ENCODE peak calls at places on chromosomes 1 and 21, in eight cellular contexts. W is GM12878, A is K562, H is thyroid gland, K is sigmoid colon, Y is H1, N is heart left ventricle, E is IMR-90. C is an unnamed sample. For H3K36me3, the result is how much of the 10 kb centered on the place peaks cover.

GRCh38 chr1:1144843-1145546 is 28.7 kb upstream of the TTLL10 start:
- DNase-seq in W (no peak), A (peak), H (no peak), K (no peak), Y (no peak), N (no peak), E (no peak), C (no peak)

GRCh38 chr1:38941527-38942019 is at the start of gene RHBDL2:
- DNase-seq in W (no peak), A (no peak), H (peak), K (peak), Y (no peak), N (peak), E (peak), C (peak)

GRCh38 chr1:33060579-33061083 is 20.3 kb upstream of the AZIN2 start:
- DNase-seq in W (no peak), A (no peak), H (no peak), K (peak), Y (no peak), N (peak), E (peak), C (no peak)

GRCh38 chr1:119713538-119714456 is 2.1 kb downstream of the PHGDH start:
- DNase-seq in W (no peak), A (no peak), H (no peak), K (no peak), Y (no peak), N (no peak), E (peak), C (peak)

GRCh38 chr1:54528613-54529012 is 19.4 kb upstream of the ACOT11 start:
- DNase-seq in W (no peak), A (no peak), H (no peak), K (no peak), Y (no peak), N (no peak), E (no peak), C (no peak)

GRCh38 chr1:182842265-182842664 is 3.1 kb downstream of the DHX9 start:
- DNase-seq in W (no peak), A (no peak), H (no peak), K (no peak), Y (no peak), N (no peak), E (no peak), C (no peak)

GRCh38 chr1:234659538-234659937 is 49.6 kb upstream of the IRF2BP2 start:
- DNase-seq in W (no peak), A (peak), H (no peak), K (no peak), Y (no peak), N (no peak), E (peak), C (peak)

GRCh38 chr1:167601442-167602380 is 28.3 kb upstream of the RCSD1 start:
- DNase-seq in W (no peak), A (peak), H (peak), K (peak), Y (no peak), N (peak), E (no peak), C (peak)

GRCh38 chr1:93607814-93608187 is 73.8 kb downstream of the BCAR3 start:
- DNase-seq in W (peak), A (no peak), H (no peak), K (no peak), Y (no peak), N (no peak), E (peak), C (no peak)

GRCh38 chr1:40796939-40797667 is 13.5 kb downstream of the KCNQ4 start:
- DNase-seq in W (no peak), A (no peak), H (no peak), K (peak), Y (no peak), N (peak), E (no peak), C (no peak)

GRCh38 chr21:35908311-35909078 is 151.8 kb downstream of the SETD4 start:
- DNase-seq in W (no peak), A (peak), H (no peak), K (no peak), Y (no peak), N (no peak), E (no peak), C (no peak)

GRCh38 chr1:19889656-19890055 is 7.5 kb downstream of the OTUD3 start:
- DNase-seq in W (no peak), A (no peak), H (no peak), K (no peak), Y (no peak), N (no peak), E (no peak), C (no peak)

GRCh38 chr1:206471415-206471801 is 1.1 kb downstream of the IKBKE start:
- DNase-seq in W (no peak), A (no peak), H (no peak), K (no peak), Y (no peak), N (no peak), E (no peak), C (no peak)

GRCh38 chr1:207935166-207935583 is 24.2 kb upstream of the CD34 start:
- DNase-seq in W (peak), A (peak), H (no peak), K (no peak), Y (no peak), N (no peak), E (no peak), C (no peak)

GRCh38 chr1:239909894-239910293 is 181.8 kb upstream of the FMN2 start:
- DNase-seq in W (no peak), A (no peak), H (no peak), K (peak), Y (no peak), N (no peak), E (peak), C (no peak)

GRCh38 chr1:83927061-83927460 is 71.9 kb downstream of the TTLL7 start:
- DNase-seq in W (no peak), A (no peak), H (no peak), K (no peak), Y (no peak), N (no peak), E (no peak), C (no peak)

GRCh38 chr1:203126866-203127671 is 457 bp upstream of the ADORA1 start:
- DNase-seq in W (no peak), A (no peak), H (no peak), K (no peak), Y (no peak), N (no peak), E (peak), C (peak)

GRCh38 chr1:109913360-109913879 is 2.8 kb downstream of the CSF1 start:
- DNase-seq in W (no peak), A (no peak), H (no peak), K (no peak), Y (no peak), N (no peak), E (no peak), C (no peak)

GRCh38 chr1:8409107-8409506 is 91.2 kb downstream of the SLC45A1 start:
- DNase-seq in W (no peak), A (peak), H (no peak), K (no peak), Y (no peak), N (no peak), E (peak), C (no peak)

GRCh38 chr1:74733616-74734484 is 898 bp downstream of the TYW3 start:
- DNase-seq in W (no peak), A (peak), H (peak), K (no peak), Y (no peak), N (no peak), E (peak), C (peak)

GRCh38 chr1:54882483-54882882 is 4.5 kb downstream of the DHCR24 start:
- DNase-seq in W (no peak), A (no peak), H (no peak), K (no peak), Y (no peak), N (no peak), E (peak), C (no peak)

GRCh38 chr1:29876902-29877301 is 640.6 kb downstream of the PTPRU start:
- DNase-seq in W (no peak), A (peak), H (no peak), K (no peak), Y (peak), N (no peak), E (no peak), C (no peak)

GRCh38 chr1:184260382-184260781 is 126.4 kb upstream of the C1orf21 start:
- DNase-seq in W (no peak), A (no peak), H (no peak), K (no peak), Y (no peak), N (no peak), E (peak), C (no peak)

GRCh38 chr1:200279810-200280411 is 129.9 kb downstream of the ZNF281 start:
- DNase-seq in W (no peak), A (peak), H (peak), K (no peak), Y (peak), N (no peak), E (peak), C (peak)

GRCh38 chr1:32309960-32310359 is 18.1 kb downstream of the HDAC1 start:
- DNase-seq in W (no peak), A (no peak), H (no peak), K (no peak), Y (no peak), N (no peak), E (no peak), C (no peak)

GRCh38 chr1:227944931-227945890 is 2.5 kb downstream of the WNT9A start:
- DNase-seq in W (no peak), A (no peak), H (peak), K (peak), Y (no peak), N (peak), E (no peak), C (peak)

GRCh38 chr1:175572932-175573871 is 170.2 kb downstream of the TNR start:
- DNase-seq in W (no peak), A (no peak), H (no peak), K (no peak), Y (no peak), N (no peak), E (no peak), C (peak)

GRCh38 chr1:236016083-236016482 is 48.8 kb downstream of the NID1 start:
- DNase-seq in W (no peak), A (no peak), H (no peak), K (peak), Y (no peak), N (peak), E (peak), C (peak)

GRCh38 chr1:168368131-168368530 is 87.5 kb downstream of the TBX19 start:
- DNase-seq in W (no peak), A (no peak), H (no peak), K (no peak), Y (no peak), N (no peak), E (no peak), C (no peak)

GRCh38 chr1:23798662-23799142 is 1.9 kb downstream of the GALE start:
- DNase-seq in W (no peak), A (peak), H (no peak), K (no peak), Y (no peak), N (no peak), E (no peak), C (no peak)

GRCh38 chr1:19418503-19418971 is 66.8 kb downstream of the CAPZB start:
- DNase-seq in W (no peak), A (no peak), H (no peak), K (no peak), Y (no peak), N (no peak), E (peak), C (no peak)

GRCh38 chr21:39648879-39649278 is 36.1 kb downstream of the B3GALT5 start:
- DNase-seq in W (no peak), A (no peak), H (no peak), K (no peak), Y (no peak), N (no peak), E (no peak), C (no peak)

GRCh38 chr21:35525443-35525842 is 476.3 kb upstream of the RUNX1 start:
- DNase-seq in W (no peak), A (no peak), H (no peak), K (no peak), Y (no peak), N (no peak), E (peak), C (no peak)

GRCh38 chr21:45502600-45502999 is 39.6 kb downstream of the SLC19A1 start:
- DNase-seq in W (no peak), A (no peak), H (no peak), K (peak), Y (no peak), N (peak), E (no peak), C (no peak)

GRCh38 chr1:43537423-43538142 is 6.9 kb downstream of the PTPRF start:
- DNase-seq in W (no peak), A (no peak), H (peak), K (no peak), Y (no peak), N (no peak), E (peak), C (no peak)

GRCh38 chr1:172795741-172796140 is 136.8 kb downstream of the FASLG start:
- DNase-seq in W (no peak), A (no peak), H (no peak), K (no peak), Y (no peak), N (no peak), E (no peak), C (no peak)

GRCh38 chr1:202752799-202753198 is 42.5 kb upstream of the SYT2 start:
- DNase-seq in W (no peak), A (no peak), H (no peak), K (no peak), Y (no peak), N (no peak), E (peak), C (no peak)

GRCh38 chr1:183694035-183694434 is 40.9 kb upstream of the APOBEC4 start:
- DNase-seq in W (no peak), A (no peak), H (no peak), K (no peak), Y (no peak), N (no peak), E (no peak), C (peak)

GRCh38 chr1:205748398-205749093 is 1.4 kb downstream of the NUCKS1 start:
- DNase-seq in W (no peak), A (peak), H (no peak), K (no peak), Y (no peak), N (no peak), E (peak), C (peak)

GRCh38 chr21:46021978-46022544 is 40.5 kb downstream of the COL6A1 start:
- DNase-seq in W (no peak), A (no peak), H (no peak), K (peak), Y (no peak), N (peak), E (no peak), C (peak)

GRCh38 chr1:89025928-89026327 is 3.3 kb upstream of the GBP3 start:
- DNase-seq in W (no peak), A (no peak), H (no peak), K (no peak), Y (no peak), N (no peak), E (no peak), C (no peak)

GRCh38 chr1:89023026-89023425 is 360 bp upstream of the GBP3 start:
- DNase-seq in W (no peak), A (no peak), H (no peak), K (no peak), Y (no peak), N (no peak), E (no peak), C (no peak)

DNA sequence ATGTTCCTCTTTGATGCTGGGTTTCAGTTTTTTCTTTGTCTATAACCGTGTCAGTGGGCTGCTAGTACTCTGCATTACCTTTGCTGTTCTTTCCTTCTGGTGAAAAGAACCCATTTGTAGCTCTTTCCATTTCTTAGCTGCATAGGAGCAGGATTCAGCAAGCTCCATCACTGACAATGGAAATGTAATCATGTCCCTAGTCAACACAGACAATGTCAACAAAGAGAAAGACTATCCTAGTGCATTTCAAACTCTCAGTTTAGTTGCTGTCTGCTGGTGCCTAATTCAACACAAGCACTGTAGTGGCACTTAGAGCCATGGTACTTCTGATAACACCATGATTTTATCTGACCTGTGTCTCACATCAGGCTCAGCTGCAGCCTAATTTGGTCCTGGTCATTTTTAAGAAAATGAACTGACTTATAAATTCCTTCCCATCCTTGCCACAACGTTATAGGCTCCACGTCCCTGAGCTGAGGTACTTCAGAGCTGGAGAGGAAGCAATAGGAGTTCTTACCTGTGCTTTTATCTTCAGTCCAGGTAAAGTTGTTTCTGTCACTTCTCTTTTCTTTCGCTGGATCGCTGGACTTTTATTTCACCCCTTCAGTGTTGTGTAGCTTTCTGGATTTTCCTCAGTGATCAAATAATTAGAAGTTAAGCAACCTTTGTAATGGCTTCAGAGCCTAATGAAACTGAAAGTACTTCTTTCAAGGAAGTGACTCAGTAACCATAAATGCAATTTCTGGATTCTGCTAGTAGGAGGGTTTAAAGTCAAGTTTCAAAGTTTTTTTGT is at the start of gene GBP3:
- DNase-seq in W (peak), A (no peak), H (no peak), K (no peak), Y (no peak), N (no peak), E (peak), C (no peak)
- TF ChIP-seq POLR2A in W (no peak), A (no peak), H (no peak), K (no peak), Y (no peak), N (no peak), E (no peak), C (no peak)

GRCh38 chr21:33647560-33647959 is 5.3 kb downstream of the ITSN1 start:
- DNase-seq in W (no peak), A (no peak), H (no peak), K (no peak), Y (no peak), N (no peak), E (no peak), C (no peak)

GRCh38 chr21:33643658-33644311 is 1.5 kb downstream of the ITSN1 start:
- DNase-seq in W (no peak), A (peak), H (no peak), K (no peak), Y (no peak), N (no peak), E (no peak), C (peak)

GRCh38 chr21:33644383-33645074 is 2.2 kb downstream of the ITSN1 start:
- DNase-seq in W (no peak), A (no peak), H (no peak), K (peak), Y (no peak), N (no peak), E (peak), C (no peak)

GRCh38 chr21:33642896-33643657 is 776 bp downstream of the ITSN1 start:
- DNase-seq in W (no peak), A (peak), H (peak), K (peak), Y (no peak), N (peak), E (peak), C (peak)

DNA sequence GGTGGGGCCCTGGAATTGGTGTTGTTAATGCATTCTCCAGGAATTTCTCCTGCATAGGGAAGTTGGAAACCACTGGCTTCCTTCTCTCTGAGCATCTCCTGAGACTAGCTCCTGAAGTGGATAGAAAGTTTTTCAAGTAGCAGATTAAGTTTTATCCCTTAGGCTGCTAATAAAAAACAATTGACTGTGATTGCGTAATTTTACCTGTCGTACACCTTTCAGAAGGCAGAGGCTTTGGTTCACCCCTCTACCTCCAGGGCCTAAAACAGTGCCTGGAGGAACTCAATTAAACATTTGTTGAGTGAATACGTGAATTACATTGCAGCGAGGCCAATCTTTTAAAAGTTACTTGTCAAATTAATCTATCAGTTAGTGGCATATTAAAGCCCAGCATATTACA is 3.4 kb downstream of the ITSN1 start:
- DNase-seq in W (no peak), A (no peak), H (no peak), K (no peak), Y (no peak), N (no peak), E (no peak), C (no peak)
- TF ChIP-seq CTCF in W (no peak), A (no peak), H (no peak), K (no peak), Y (no peak), N (no peak), E (no peak), C (no peak)

DNA sequence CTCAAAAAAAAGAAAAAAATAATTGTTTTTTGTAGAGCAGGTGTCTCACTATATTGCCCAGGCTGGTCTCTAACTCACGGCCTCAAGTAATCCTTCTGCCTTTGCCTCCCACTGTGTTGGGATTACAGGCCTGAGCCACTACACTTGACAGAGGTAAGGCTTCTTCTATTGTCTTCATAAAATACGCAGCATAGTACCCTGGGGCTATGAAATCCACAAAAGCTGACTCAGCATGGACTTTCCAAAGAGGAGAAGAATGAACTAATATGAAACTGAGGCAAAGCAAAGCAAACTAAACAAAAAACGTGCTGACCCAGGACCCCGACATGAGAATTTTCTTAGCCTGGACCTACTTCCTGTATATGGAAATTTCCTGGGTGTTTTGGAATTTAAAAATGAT is 18.5 kb upstream of the ATP13A2 start:
- DNase-seq in W (no peak), A (no peak), H (no peak), K (no peak), Y (no peak), N (no peak), E (no peak), C (no peak)
- H3K36me3 ChIP-seq in W (under half), A (half or more), H (under half), K (half or more), Y (under half), N (half or more), E (under half), C (under half)

GRCh38 chr1:160767417-160768294 is 28.3 kb upstream of the LY9 start:
- DNase-seq in W (peak), A (peak), H (no peak), K (no peak), Y (no peak), N (no peak), E (no peak), C (no peak)
- TF ChIP-seq POLR2A in W (peak), A (peak), H (no peak), K (no peak), Y (no peak), N (no peak), E (no peak), C (no peak)

DNA sequence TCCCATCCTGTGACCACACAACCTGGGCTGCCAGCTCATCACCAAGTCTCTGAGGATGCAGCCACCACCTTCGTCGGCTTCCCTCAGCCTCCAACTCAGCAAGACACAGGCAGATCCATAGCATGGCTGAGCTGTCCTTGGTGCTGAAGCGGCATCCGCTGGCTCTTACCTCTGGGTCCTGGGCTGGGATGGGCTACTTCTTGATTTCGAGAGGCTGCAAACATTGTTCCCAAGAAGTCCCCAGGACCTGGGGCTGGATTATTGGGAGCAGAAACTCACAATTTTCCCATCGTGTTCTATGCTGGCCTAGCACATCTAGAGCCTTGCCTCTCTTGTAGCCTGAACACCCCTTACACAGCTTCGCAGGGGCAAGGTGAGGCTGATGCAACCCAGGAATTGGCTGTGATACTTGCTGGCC is 24.9 kb upstream of the C1QA start:
- DNase-seq in W (no peak), A (peak), H (peak), K (no peak), Y (peak), N (peak), E (peak), C (peak)
- TF ChIP-seq CTCF in W (no peak), A (no peak), H (no peak), K (no peak), Y (no peak), N (no peak), E (no peak), C (no peak)

GRCh38 chr1:147270721-147271120 is 28.2 kb downstream of the CHD1L start:
- DNase-seq in W (no peak), A (no peak), H (no peak), K (no peak), Y (no peak), N (no peak), E (no peak), C (no peak)
- H3K36me3 ChIP-seq in W (under half), A (half or more), H (under half), K (half or more), Y (under half), N (half or more), E (under half), C (under half)

GRCh38 chr1:185956881-185957280 is 222.7 kb downstream of the HMCN1 start:
- DNase-seq in W (no peak), A (no peak), H (no peak), K (no peak), Y (no peak), N (no peak), E (no peak), C (no peak)
- TF ChIP-seq POLR2A in W (no peak), A (no peak), H (no peak), K (no peak), Y (no peak), N (no peak), E (no peak), C (no peak)